ENCODE peak calls at places on chromosome 12, in seven cellular contexts. One of them, this sample, is unnamed. For H3K4me1, the result is how much of the 10 kb centered on the place peaks cover.

GRCh38 chr12:16389594-16389993 is 42.1 kb downstream of the MGST1 start:
- DNase-seq in uterus: no peak
- DNase-seq in IMR-90: peak
- DNase-seq in GM23338: no peak
- DNase-seq in BE2C: no peak
- DNase-seq in breast epithelium: no peak
- DNase-seq in A673: no peak
- DNase-seq in this sample: no peak

GRCh38 chr12:65699251-65699650 is 125.0 kb upstream of the HMGA2 start:
- DNase-seq in IMR-90: peak
- DNase-seq in BE2C: no peak
- DNase-seq in uterus: no peak
- DNase-seq in GM23338: no peak
- DNase-seq in breast epithelium: no peak
- DNase-seq in A673: peak
- DNase-seq in this sample: no peak

GRCh38 chr12:12881495-12881894 is 9.9 kb upstream of the GPRC5A start:
- DNase-seq in breast epithelium: no peak
- DNase-seq in IMR-90: peak
- DNase-seq in BE2C: no peak
- DNase-seq in A673: no peak
- DNase-seq in uterus: no peak
- DNase-seq in GM23338: no peak
- DNase-seq in this sample: no peak

GRCh38 chr12:75525263-75525662 is 13.9 kb upstream of the KRR1 start:
- DNase-seq in A673: no peak
- DNase-seq in uterus: no peak
- DNase-seq in BE2C: no peak
- DNase-seq in breast epithelium: no peak
- DNase-seq in IMR-90: peak
- DNase-seq in GM23338: no peak
- DNase-seq in this sample: no peak

GRCh38 chr12:58914457-58914856 is 5.8 kb downstream of the LRIG3 start:
- DNase-seq in GM23338: no peak
- DNase-seq in breast epithelium: no peak
- DNase-seq in BE2C: no peak
- DNase-seq in uterus: no peak
- DNase-seq in IMR-90: no peak
- DNase-seq in A673: no peak
- DNase-seq in this sample: no peak

GRCh38 chr12:103840399-103840880 is 594 bp downstream of the NT5DC3 start:
- DNase-seq in breast epithelium: no peak
- DNase-seq in GM23338: no peak
- DNase-seq in A673: peak
- DNase-seq in IMR-90: peak
- DNase-seq in BE2C: no peak
- DNase-seq in uterus: peak
- DNase-seq in this sample: no peak

GRCh38 chr12:56684745-56685369 is 3.2 kb downstream of the PTGES3 start:
- DNase-seq in breast epithelium: peak
- DNase-seq in IMR-90: no peak
- DNase-seq in A673: peak
- DNase-seq in BE2C: no peak
- DNase-seq in uterus: no peak
- DNase-seq in GM23338: no peak
- DNase-seq in this sample: no peak

GRCh38 chr12:120820885-120821510 is 83.2 kb downstream of the SPPL3 start:
- DNase-seq in uterus: no peak
- DNase-seq in BE2C: no peak
- DNase-seq in GM23338: no peak
- DNase-seq in IMR-90: no peak
- DNase-seq in breast epithelium: no peak
- DNase-seq in A673: no peak
- DNase-seq in this sample: no peak

GRCh38 chr12:91677556-91677955 is 468.1 kb downstream of the BTG1 start:
- DNase-seq in uterus: no peak
- DNase-seq in IMR-90: no peak
- DNase-seq in A673: no peak
- DNase-seq in breast epithelium: no peak
- DNase-seq in GM23338: no peak
- DNase-seq in BE2C: no peak
- DNase-seq in this sample: no peak

GRCh38 chr12:70584332-70584731 is 52.9 kb downstream of the PTPRB start:
- DNase-seq in uterus: no peak
- DNase-seq in GM23338: no peak
- DNase-seq in BE2C: no peak
- DNase-seq in IMR-90: no peak
- DNase-seq in A673: no peak
- DNase-seq in breast epithelium: no peak
- DNase-seq in this sample: no peak

GRCh38 chr12:48261773-48262172 is 58.7 kb upstream of the OR10AD1 start:
- DNase-seq in GM23338: no peak
- DNase-seq in A673: no peak
- DNase-seq in breast epithelium: no peak
- DNase-seq in IMR-90: no peak
- DNase-seq in uterus: no peak
- DNase-seq in BE2C: no peak
- DNase-seq in this sample: no peak

GRCh38 chr12:83432176-83432719 is 745.5 kb downstream of the TMTC2 start:
- DNase-seq in BE2C: no peak
- DNase-seq in GM23338: peak
- DNase-seq in breast epithelium: no peak
- DNase-seq in A673: peak
- DNase-seq in uterus: no peak
- DNase-seq in IMR-90: no peak
- DNase-seq in this sample: no peak

GRCh38 chr12:104243971-104244370 is 28.4 kb downstream of the TXNRD1 start:
- DNase-seq in breast epithelium: no peak
- DNase-seq in BE2C: no peak
- DNase-seq in A673: no peak
- DNase-seq in uterus: no peak
- DNase-seq in GM23338: no peak
- DNase-seq in IMR-90: no peak
- DNase-seq in this sample: peak

GRCh38 chr12:1797011-1797901 is 23.1 kb upstream of the LRTM2 start:
- DNase-seq in breast epithelium: no peak
- DNase-seq in GM23338: peak
- DNase-seq in uterus: peak
- DNase-seq in IMR-90: no peak
- DNase-seq in A673: no peak
- DNase-seq in BE2C: no peak
- DNase-seq in this sample: no peak

GRCh38 chr12:54993181-54993835 is 8.7 kb upstream of the TESPA1 start:
- DNase-seq in A673: peak
- DNase-seq in breast epithelium: no peak
- DNase-seq in IMR-90: peak
- DNase-seq in uterus: no peak
- DNase-seq in GM23338: peak
- DNase-seq in BE2C: peak
- DNase-seq in this sample: peak

GRCh38 chr12:8644345-8645248 is 18.0 kb downstream of the MFAP5 start:
- DNase-seq in GM23338: no peak
- DNase-seq in breast epithelium: no peak
- DNase-seq in BE2C: no peak
- DNase-seq in uterus: no peak
- DNase-seq in A673: no peak
- DNase-seq in IMR-90: no peak
- DNase-seq in this sample: no peak

GRCh38 chr12:49108958-49109404 is 1.7 kb downstream of the LMBR1L start:
- DNase-seq in IMR-90: peak
- DNase-seq in uterus: peak
- DNase-seq in BE2C: no peak
- DNase-seq in GM23338: no peak
- DNase-seq in A673: no peak
- DNase-seq in breast epithelium: no peak
- DNase-seq in this sample: no peak

GRCh38 chr12:81530352-81530751 is 228.8 kb downstream of the PPFIA2 start:
- DNase-seq in BE2C: no peak
- DNase-seq in IMR-90: no peak
- DNase-seq in GM23338: no peak
- DNase-seq in A673: no peak
- DNase-seq in uterus: no peak
- DNase-seq in breast epithelium: no peak
- DNase-seq in this sample: no peak

GRCh38 chr12:131065801-131066200 is 112.1 kb downstream of the ADGRD1 start:
- DNase-seq in IMR-90: no peak
- DNase-seq in breast epithelium: no peak
- DNase-seq in A673: no peak
- DNase-seq in uterus: peak
- DNase-seq in GM23338: no peak
- DNase-seq in BE2C: no peak
- DNase-seq in this sample: no peak

GRCh38 chr12:104566244-104566993 is 109.7 kb downstream of the CHST11 start:
- DNase-seq in GM23338: no peak
- DNase-seq in BE2C: no peak
- DNase-seq in uterus: no peak
- DNase-seq in breast epithelium: no peak
- DNase-seq in IMR-90: no peak
- DNase-seq in A673: no peak
- DNase-seq in this sample: no peak

GRCh38 chr12:47783821-47784819 is 11.1 kb downstream of the SLC48A1 start:
- DNase-seq in BE2C: no peak
- DNase-seq in IMR-90: no peak
- DNase-seq in uterus: no peak
- DNase-seq in A673: no peak
- DNase-seq in GM23338: no peak
- DNase-seq in breast epithelium: no peak
- DNase-seq in this sample: no peak

GRCh38 chr12:118064608-118065007 is 3.6 kb upstream of the WSB2 start:
- DNase-seq in BE2C: no peak
- DNase-seq in A673: peak
- DNase-seq in IMR-90: no peak
- DNase-seq in GM23338: peak
- DNase-seq in uterus: no peak
- DNase-seq in breast epithelium: no peak
- DNase-seq in this sample: no peak

GRCh38 chr12:52907092-52907810 is 2.4 kb upstream of the KRT8 start:
- DNase-seq in uterus: peak
- DNase-seq in IMR-90: no peak
- DNase-seq in BE2C: peak
- DNase-seq in GM23338: no peak
- DNase-seq in breast epithelium: peak
- DNase-seq in A673: peak
- DNase-seq in this sample: no peak

GRCh38 chr12:122651520-122652224 is 51.5 kb downstream of the HCAR2 start:
- DNase-seq in IMR-90: no peak
- DNase-seq in GM23338: no peak
- DNase-seq in uterus: no peak
- DNase-seq in BE2C: no peak
- DNase-seq in breast epithelium: peak
- DNase-seq in A673: no peak
- DNase-seq in this sample: no peak

GRCh38 chr12:80041691-80042090 is 57.6 kb upstream of the OTOGL start:
- DNase-seq in IMR-90: peak
- DNase-seq in GM23338: no peak
- DNase-seq in BE2C: no peak
- DNase-seq in uterus: no peak
- DNase-seq in A673: peak
- DNase-seq in breast epithelium: no peak
- DNase-seq in this sample: no peak

GRCh38 chr12:11688831-11689230 is 39.4 kb downstream of the ETV6 start:
- DNase-seq in breast epithelium: no peak
- DNase-seq in IMR-90: peak
- DNase-seq in uterus: no peak
- DNase-seq in GM23338: no peak
- DNase-seq in A673: no peak
- DNase-seq in BE2C: no peak
- DNase-seq in this sample: no peak

GRCh38 chr12:53939141-53940108 is 794 bp downstream of the HOXC13 start:
- DNase-seq in breast epithelium: no peak
- DNase-seq in IMR-90: no peak
- DNase-seq in A673: peak
- DNase-seq in uterus: no peak
- DNase-seq in GM23338: peak
- DNase-seq in BE2C: no peak
- DNase-seq in this sample: no peak

GRCh38 chr12:27524839-27525238 is 833 bp downstream of the PPFIBP1 start:
- DNase-seq in breast epithelium: no peak
- DNase-seq in BE2C: no peak
- DNase-seq in IMR-90: peak
- DNase-seq in GM23338: peak
- DNase-seq in uterus: no peak
- DNase-seq in A673: peak
- DNase-seq in this sample: no peak
- H3K4me1 ChIP-seq in breast epithelium: under half
- H3K4me1 ChIP-seq in BE2C: under half
- H3K4me1 ChIP-seq in IMR-90: under half
- H3K4me1 ChIP-seq in GM23338: under half
- H3K4me1 ChIP-seq in uterus: under half
- H3K4me1 ChIP-seq in A673: under half
- H3K4me1 ChIP-seq in this sample: under half

DNA sequence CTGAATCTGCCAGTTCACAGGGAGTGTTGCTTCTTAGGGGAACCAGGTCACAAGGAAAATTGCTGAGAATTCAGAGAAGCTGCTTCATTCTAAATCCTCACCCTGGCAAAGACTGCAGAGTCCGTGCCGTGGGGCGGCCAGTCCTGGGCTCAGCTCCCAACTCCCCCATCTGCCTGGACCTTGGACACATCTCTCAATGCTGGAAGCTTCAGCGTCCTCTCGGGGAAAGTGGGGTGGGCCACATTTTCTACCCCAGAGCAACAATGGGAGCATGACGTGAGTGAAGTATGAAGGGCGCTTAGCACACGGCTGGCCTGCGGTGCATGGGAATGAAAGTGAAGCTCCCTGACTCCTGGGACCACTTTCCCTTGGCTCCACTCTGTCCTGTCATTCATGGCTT is 31.2 kb downstream of the HVCN1 start:
- DNase-seq in breast epithelium: no peak
- DNase-seq in A673: no peak
- DNase-seq in uterus: peak
- DNase-seq in IMR-90: no peak
- DNase-seq in BE2C: no peak
- DNase-seq in GM23338: no peak
- DNase-seq in this sample: no peak
- H3K4me1 ChIP-seq in breast epithelium: under half
- H3K4me1 ChIP-seq in A673: under half
- H3K4me1 ChIP-seq in uterus: under half
- H3K4me1 ChIP-seq in IMR-90: under half
- H3K4me1 ChIP-seq in BE2C: under half
- H3K4me1 ChIP-seq in GM23338: under half
- H3K4me1 ChIP-seq in this sample: under half

DNA sequence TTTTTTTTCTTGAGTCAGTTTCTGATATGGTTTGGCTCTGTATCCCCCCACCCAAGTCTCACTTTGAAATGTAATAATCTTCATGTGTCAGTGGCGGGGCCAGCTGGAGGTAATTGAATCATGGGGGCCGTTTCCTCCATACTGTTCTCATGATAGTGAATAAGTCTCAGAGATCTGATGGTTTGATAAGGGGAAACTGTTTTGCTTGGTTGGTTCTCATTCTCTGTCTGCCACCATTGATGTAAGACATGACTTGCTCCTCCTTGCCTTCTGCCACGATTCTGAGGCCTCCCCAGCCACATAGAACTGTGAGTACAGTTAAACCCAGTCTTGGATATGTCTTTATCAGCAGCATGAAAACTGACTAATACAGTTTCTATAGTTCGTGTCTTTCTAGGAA is 42.9 kb downstream of the WNK1 start:
- DNase-seq in GM23338: no peak
- DNase-seq in breast epithelium: no peak
- DNase-seq in BE2C: peak
- DNase-seq in A673: peak
- DNase-seq in IMR-90: no peak
- DNase-seq in uterus: no peak
- DNase-seq in this sample: no peak
- H3K4me1 ChIP-seq in GM23338: under half
- H3K4me1 ChIP-seq in breast epithelium: under half
- H3K4me1 ChIP-seq in BE2C: under half
- H3K4me1 ChIP-seq in A673: under half
- H3K4me1 ChIP-seq in IMR-90: under half
- H3K4me1 ChIP-seq in uterus: under half
- H3K4me1 ChIP-seq in this sample: under half

GRCh38 chr12:4141344-4142270 is 132.0 kb upstream of the CCND2 start:
- DNase-seq in IMR-90: no peak
- DNase-seq in uterus: no peak
- DNase-seq in GM23338: no peak
- DNase-seq in A673: no peak
- DNase-seq in breast epithelium: no peak
- DNase-seq in BE2C: no peak
- DNase-seq in this sample: no peak
- H3K4me1 ChIP-seq in IMR-90: under half
- H3K4me1 ChIP-seq in uterus: under half
- H3K4me1 ChIP-seq in GM23338: under half
- H3K4me1 ChIP-seq in A673: under half
- H3K4me1 ChIP-seq in breast epithelium: under half
- H3K4me1 ChIP-seq in BE2C: under half
- H3K4me1 ChIP-seq in this sample: under half